ENCODE peak calls at places on chromosomes 12 and 14, in four cellular contexts. One of them, this sample, is unnamed.

GRCh38 chr14:69039287-69039628 is 60.2 kb upstream of the ACTN1 start:
- DNase-seq in PC-3: peak
- DNase-seq in endothelial cell of umbilical vein: peak
- DNase-seq in fibroblast of lung: peak
- DNase-seq in this sample: peak

GRCh38 chr14:100237735-100238418 is 1.1 kb upstream of the YY1 start:
- DNase-seq in PC-3: peak
- DNase-seq in fibroblast of lung: peak
- DNase-seq in endothelial cell of umbilical vein: peak
- DNase-seq in this sample: no peak

GRCh38 chr12:102958073-102958829 is 777 bp downstream of the ASCL1 start:
- DNase-seq in fibroblast of lung: peak
- DNase-seq in endothelial cell of umbilical vein: peak
- DNase-seq in PC-3: no peak
- DNase-seq in this sample: no peak

GRCh38 chr12:132772551-132772950 is 10.9 kb upstream of the ANKLE2 start:
- DNase-seq in PC-3: no peak
- DNase-seq in endothelial cell of umbilical vein: no peak
- DNase-seq in fibroblast of lung: no peak
- DNase-seq in this sample: no peak

GRCh38 chr12:115489253-115489652 is 788.2 kb downstream of the MED13L start:
- DNase-seq in PC-3: no peak
- DNase-seq in fibroblast of lung: no peak
- DNase-seq in endothelial cell of umbilical vein: no peak
- DNase-seq in this sample: no peak

GRCh38 chr14:78486081-78486480 is 315.9 kb downstream of the NRXN3 start:
- DNase-seq in fibroblast of lung: no peak
- DNase-seq in PC-3: no peak
- DNase-seq in endothelial cell of umbilical vein: no peak
- DNase-seq in this sample: no peak

GRCh38 chr12:2283910-2284309 is 231.1 kb downstream of the CACNA1C start:
- DNase-seq in PC-3: no peak
- DNase-seq in fibroblast of lung: peak
- DNase-seq in endothelial cell of umbilical vein: no peak
- DNase-seq in this sample: no peak

GRCh38 chr14:58638231-58639205 is 756 bp downstream of the DACT1 start:
- DNase-seq in PC-3: peak
- DNase-seq in endothelial cell of umbilical vein: peak
- DNase-seq in fibroblast of lung: peak
- DNase-seq in this sample: no peak

GRCh38 chr12:109949089-109949488 is 47.1 kb downstream of the GIT2 start:
- DNase-seq in endothelial cell of umbilical vein: no peak
- DNase-seq in fibroblast of lung: peak
- DNase-seq in PC-3: no peak
- DNase-seq in this sample: no peak

GRCh38 chr12:99847936-99848335 is 136.8 kb downstream of the ANKS1B start:
- DNase-seq in endothelial cell of umbilical vein: no peak
- DNase-seq in fibroblast of lung: no peak
- DNase-seq in PC-3: no peak
- DNase-seq in this sample: no peak

GRCh38 chr12:43937947-43938346 is 102.1 kb downstream of the TMEM117 start:
- DNase-seq in fibroblast of lung: peak
- DNase-seq in PC-3: peak
- DNase-seq in endothelial cell of umbilical vein: peak
- DNase-seq in this sample: no peak

GRCh38 chr12:47547077-47547476 is 158.8 kb downstream of the RPAP3 start:
- DNase-seq in fibroblast of lung: peak
- DNase-seq in PC-3: peak
- DNase-seq in endothelial cell of umbilical vein: peak
- DNase-seq in this sample: no peak

GRCh38 chr14:76829016-76829365 is 2.8 kb downstream of the LRRC74A start:
- DNase-seq in PC-3: no peak
- DNase-seq in endothelial cell of umbilical vein: peak
- DNase-seq in fibroblast of lung: no peak
- DNase-seq in this sample: no peak

GRCh38 chr14:56044196-56044595 is 74.0 kb upstream of the PELI2 start:
- DNase-seq in fibroblast of lung: no peak
- DNase-seq in PC-3: no peak
- DNase-seq in endothelial cell of umbilical vein: no peak
- DNase-seq in this sample: no peak

GRCh38 chr14:32698831-32699230 is 239.8 kb upstream of the NPAS3 start:
- DNase-seq in PC-3: peak
- DNase-seq in endothelial cell of umbilical vein: no peak
- DNase-seq in fibroblast of lung: no peak
- DNase-seq in this sample: no peak

GRCh38 chr12:121005346-121005815 is 10.9 kb downstream of the C12orf43 start:
- DNase-seq in fibroblast of lung: peak
- DNase-seq in PC-3: peak
- DNase-seq in endothelial cell of umbilical vein: peak
- DNase-seq in this sample: no peak

GRCh38 chr14:100263141-100263540 is 24.2 kb downstream of the YY1 start:
- DNase-seq in fibroblast of lung: no peak
- DNase-seq in endothelial cell of umbilical vein: no peak
- DNase-seq in PC-3: no peak
- DNase-seq in this sample: no peak

GRCh38 chr14:104750658-104751057 is 2.3 kb upstream of the SIVA1 start:
- DNase-seq in fibroblast of lung: no peak
- DNase-seq in endothelial cell of umbilical vein: no peak
- DNase-seq in PC-3: peak
- DNase-seq in this sample: no peak

GRCh38 chr12:56104815-56105476 is 587 bp downstream of the PA2G4 start:
- DNase-seq in fibroblast of lung: no peak
- DNase-seq in endothelial cell of umbilical vein: peak
- DNase-seq in PC-3: peak
- DNase-seq in this sample: no peak

DNA sequence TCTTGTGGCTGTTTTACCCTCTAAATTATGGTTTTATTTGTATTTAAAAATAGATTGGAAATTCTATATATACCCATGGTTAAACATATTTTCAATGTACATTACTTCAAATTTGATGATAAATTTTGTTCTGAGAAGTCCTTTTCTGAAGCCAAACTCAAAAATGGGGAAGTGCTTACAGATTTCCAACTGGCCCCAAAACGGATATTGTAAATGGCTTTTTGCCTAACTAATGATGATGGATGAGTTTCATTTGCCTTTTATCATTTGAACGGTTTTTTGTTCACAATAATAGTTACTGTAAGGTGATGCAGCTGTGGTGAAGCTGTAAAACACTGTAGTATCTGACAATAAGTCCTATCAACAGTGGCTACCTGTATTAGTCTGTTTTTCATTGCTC is 136.9 kb downstream of the FUT8 start:
- DNase-seq in endothelial cell of umbilical vein: no peak
- DNase-seq in fibroblast of lung: no peak
- DNase-seq in PC-3: no peak
- DNase-seq in this sample: no peak
- H3K9ac ChIP-seq in endothelial cell of umbilical vein: no peak
- H3K9ac ChIP-seq in fibroblast of lung: no peak
- H3K9ac ChIP-seq in PC-3: no peak
- H3K9ac ChIP-seq in this sample: no peak

GRCh38 chr14:95323917-95324316 is 4.2 kb upstream of the CLMN start:
- DNase-seq in endothelial cell of umbilical vein: no peak
- DNase-seq in fibroblast of lung: no peak
- DNase-seq in PC-3: no peak
- DNase-seq in this sample: no peak
- H2AFZ ChIP-seq in endothelial cell of umbilical vein: no peak
- H2AFZ ChIP-seq in fibroblast of lung: no peak
- H2AFZ ChIP-seq in PC-3: no peak
- H2AFZ ChIP-seq in this sample: no peak

GRCh38 chr12:15688202-15688736 is 100.9 kb downstream of the EPS8 start:
- DNase-seq in PC-3: no peak
- DNase-seq in fibroblast of lung: no peak
- DNase-seq in endothelial cell of umbilical vein: no peak
- DNase-seq in this sample: no peak
- H3K27ac ChIP-seq in PC-3: no peak
- H3K27ac ChIP-seq in fibroblast of lung: peak
- H3K27ac ChIP-seq in endothelial cell of umbilical vein: no peak
- H3K27ac ChIP-seq in this sample: no peak

GRCh38 chr14:74596747-74597456 is 15.1 kb downstream of the LTBP2 start:
- DNase-seq in fibroblast of lung: peak
- DNase-seq in endothelial cell of umbilical vein: no peak
- DNase-seq in PC-3: no peak
- DNase-seq in this sample: no peak

GRCh38 chr14:74601982-74602381 is 10.1 kb downstream of the LTBP2 start:
- DNase-seq in endothelial cell of umbilical vein: no peak
- DNase-seq in fibroblast of lung: no peak
- DNase-seq in PC-3: no peak
- DNase-seq in this sample: no peak

GRCh38 chr14:74599946-74600345 is 12.1 kb downstream of the LTBP2 start:
- DNase-seq in fibroblast of lung: no peak
- DNase-seq in endothelial cell of umbilical vein: no peak
- DNase-seq in PC-3: no peak
- DNase-seq in this sample: no peak

GRCh38 chr14:74595006-74595735 is 16.9 kb downstream of the LTBP2 start:
- DNase-seq in PC-3: no peak
- DNase-seq in endothelial cell of umbilical vein: peak
- DNase-seq in fibroblast of lung: peak
- DNase-seq in this sample: no peak

GRCh38 chr14:74599201-74599809 is 12.7 kb downstream of the LTBP2 start:
- DNase-seq in fibroblast of lung: peak
- DNase-seq in endothelial cell of umbilical vein: peak
- DNase-seq in PC-3: no peak
- DNase-seq in this sample: no peak
- H3K9ac ChIP-seq in fibroblast of lung: no peak
- H3K9ac ChIP-seq in endothelial cell of umbilical vein: no peak
- H3K9ac ChIP-seq in PC-3: no peak
- H3K9ac ChIP-seq in this sample: no peak

DNA sequence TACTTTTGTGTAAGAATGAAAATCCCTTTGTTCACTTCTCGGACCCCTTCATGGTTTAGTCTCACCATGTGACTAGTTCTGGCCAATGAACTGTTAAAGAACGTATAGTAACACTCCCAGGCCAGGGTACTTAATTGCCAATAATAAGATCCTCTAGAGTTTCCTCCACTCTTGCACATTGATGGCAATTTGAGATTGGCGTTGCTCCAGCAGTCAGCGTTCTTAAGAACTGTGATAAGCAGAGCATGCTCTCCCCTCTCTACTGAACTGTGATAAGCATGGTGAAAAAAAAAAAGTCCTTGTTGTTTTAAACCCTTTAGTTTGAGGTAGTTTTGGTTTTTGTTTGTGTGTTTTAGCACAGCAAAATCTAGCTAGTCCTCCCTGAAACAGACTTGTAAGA is 854.5 kb downstream of the SLC6A15 start:
- DNase-seq in endothelial cell of umbilical vein: no peak
- DNase-seq in PC-3: no peak
- DNase-seq in fibroblast of lung: no peak
- DNase-seq in this sample: no peak
- H2AFZ ChIP-seq in endothelial cell of umbilical vein: no peak
- H2AFZ ChIP-seq in PC-3: no peak
- H2AFZ ChIP-seq in fibroblast of lung: no peak
- H2AFZ ChIP-seq in this sample: no peak

DNA sequence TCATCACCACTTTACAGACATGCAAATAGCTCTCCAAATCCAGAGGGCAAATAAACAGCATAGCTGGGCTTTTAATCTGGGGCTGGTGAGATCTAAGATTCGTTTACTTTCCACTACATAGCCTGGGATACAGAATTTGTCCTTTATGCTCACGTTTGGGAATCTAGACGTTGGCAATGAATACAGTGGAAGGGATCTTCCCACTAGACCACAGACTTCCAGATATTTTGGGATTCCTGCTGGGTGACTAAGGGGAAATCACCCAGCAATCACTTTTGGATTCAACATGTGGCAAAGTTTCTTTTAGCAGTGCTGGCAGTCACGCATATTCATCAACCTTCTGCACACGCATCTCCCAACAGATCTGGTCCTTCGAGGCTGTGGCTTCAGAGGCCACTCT is 23.5 kb downstream of the APPL2 start:
- DNase-seq in PC-3: peak
- DNase-seq in fibroblast of lung: peak
- DNase-seq in endothelial cell of umbilical vein: no peak
- DNase-seq in this sample: no peak
- H3K27ac ChIP-seq in PC-3: peak
- H3K27ac ChIP-seq in fibroblast of lung: no peak
- H3K27ac ChIP-seq in endothelial cell of umbilical vein: no peak
- H3K27ac ChIP-seq in this sample: peak

DNA sequence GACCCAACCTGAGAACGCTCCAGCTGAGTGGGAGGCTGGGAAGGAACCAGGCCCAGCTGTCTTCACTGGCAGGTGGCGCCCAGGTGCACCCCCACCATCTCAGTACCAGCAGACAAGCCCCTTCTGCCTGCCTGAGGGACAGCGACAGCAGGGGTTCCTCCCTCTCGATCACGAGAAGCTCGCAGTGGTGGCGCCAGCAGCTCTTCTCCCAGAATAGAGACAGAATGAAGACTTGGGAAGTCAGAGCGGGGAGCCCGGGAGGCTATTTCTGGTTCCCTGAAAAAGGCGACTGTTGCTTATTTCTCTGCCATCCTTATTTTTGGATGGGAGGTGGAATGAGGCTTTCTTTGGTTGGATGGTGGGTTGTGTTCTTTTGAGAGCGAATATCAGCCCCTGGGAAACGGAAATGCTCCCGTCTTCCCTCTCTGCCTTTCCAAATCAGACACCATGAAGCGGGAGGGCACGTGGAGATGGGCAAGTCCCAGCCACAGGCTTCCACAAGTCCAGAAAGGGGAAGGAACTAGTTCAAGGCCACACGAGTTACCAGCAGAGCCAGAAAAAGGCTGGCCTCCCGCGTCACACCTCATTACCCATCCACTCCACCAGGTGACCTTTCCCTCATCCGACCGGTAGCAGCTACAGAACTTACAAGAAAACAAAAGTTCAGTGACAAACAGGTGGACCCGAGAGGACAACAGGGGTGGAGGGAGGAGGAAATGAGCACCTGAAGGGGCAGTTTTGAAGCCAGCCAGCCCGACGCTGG is 46.7 kb downstream of the CHGA start:
- DNase-seq in fibroblast of lung: no peak
- DNase-seq in endothelial cell of umbilical vein: no peak
- DNase-seq in PC-3: no peak
- DNase-seq in this sample: no peak
- H3K9ac ChIP-seq in fibroblast of lung: no peak
- H3K9ac ChIP-seq in endothelial cell of umbilical vein: no peak
- H3K9ac ChIP-seq in PC-3: no peak
- H3K9ac ChIP-seq in this sample: no peak

This sample was measured in keratinocyte.